ENCODE peak calls at places on chromosomes 1 and 21, in five cellular contexts. D is fibroblast of mammary gland, X is KG1, A is NCI-H1105 treated with DMSO at 0.1 percent for 48 hours, U is GM12878. N is an unnamed sample.

GRCh38 chr1:64417828-64418227 is 52.1 kb upstream of the CACHD1 start:
- DNase-seq in D (no peak), X (no peak), A (no peak), U (no peak), N (no peak)

GRCh38 chr1:92277105-92277504 is 21.7 kb downstream of the GLMN start:
- DNase-seq in D (peak), X (no peak), A (no peak), U (no peak), N (peak)

GRCh38 chr1:143721024-143721373 is 250.8 kb downstream of the FAM72C start:
- DNase-seq in D (no peak), X (no peak), A (no peak), U (no peak), N (no peak)

GRCh38 chr1:14215151-14215550 is 383.3 kb upstream of the KAZN start:
- DNase-seq in D (peak), X (no peak), A (no peak), U (no peak), N (no peak)

GRCh38 chr1:201537028-201537427 is 1.9 kb upstream of the NAV1 start:
- DNase-seq in D (no peak), X (no peak), A (no peak), U (no peak), N (no peak)

GRCh38 chr1:206456577-206457375 is 13.5 kb upstream of the IKBKE start:
- DNase-seq in D (peak), X (no peak), A (no peak), U (no peak), N (peak)

GRCh38 chr21:42063206-42063577 is 7.9 kb upstream of the UMODL1 start:
- DNase-seq in D (no peak), X (no peak), A (peak), U (peak), N (no peak)

GRCh38 chr1:40658895-40659648 is 6.4 kb downstream of the RIMS3 start:
- DNase-seq in D (no peak), X (no peak), A (no peak), U (no peak), N (no peak)

GRCh38 chr1:94648225-94649007 is 106.9 kb upstream of the F3 start:
- DNase-seq in D (peak), X (no peak), A (no peak), U (no peak), N (peak)